ENCODE peak calls at places on chromosomes 1 and 21, in ten cellular contexts. One of them, this sample, is unnamed.

GRCh38 chr1:96998466-96998865 is 276.9 kb downstream of the PTBP2 start:
- DNase-seq in neuronal stem cell: no peak
- DNase-seq in mucosa of descending colon: no peak
- DNase-seq in HAP-1: no peak
- DNase-seq in mammary epithelial cell: no peak
- DNase-seq in sigmoid colon: no peak
- DNase-seq in colonic mucosa: no peak
- DNase-seq in testis: no peak
- DNase-seq in left ventricle myocardium inferior: no peak
- DNase-seq in foreskin keratinocyte: no peak
- DNase-seq in this sample: peak; percentile 27

GRCh38 chr21:28671549-28672195 is 321.0 kb downstream of the LTN1 start:
- DNase-seq in neuronal stem cell: no peak
- DNase-seq in mucosa of descending colon: no peak
- DNase-seq in HAP-1: no peak
- DNase-seq in mammary epithelial cell: no peak
- DNase-seq in sigmoid colon: no peak
- DNase-seq in colonic mucosa: no peak
- DNase-seq in testis: no peak
- DNase-seq in left ventricle myocardium inferior: no peak
- DNase-seq in foreskin keratinocyte: no peak
- DNase-seq in this sample: no peak

GRCh38 chr1:67609572-67609939 is 75.4 kb upstream of the GADD45A start:
- DNase-seq in neuronal stem cell: no peak
- DNase-seq in mucosa of descending colon: no peak
- DNase-seq in HAP-1: no peak
- DNase-seq in mammary epithelial cell: no peak
- DNase-seq in sigmoid colon: no peak
- DNase-seq in colonic mucosa: no peak
- DNase-seq in testis: no peak
- DNase-seq in left ventricle myocardium inferior: no peak
- DNase-seq in foreskin keratinocyte: no peak
- DNase-seq in this sample: no peak

GRCh38 chr1:241611063-241611462 is 29.1 kb downstream of the CHML start:
- DNase-seq in neuronal stem cell: peak; percentile 27
- DNase-seq in mucosa of descending colon: no peak
- DNase-seq in HAP-1: peak; percentile 70
- DNase-seq in mammary epithelial cell: peak; percentile 80
- DNase-seq in sigmoid colon: no peak
- DNase-seq in colonic mucosa: no peak
- DNase-seq in testis: no peak
- DNase-seq in left ventricle myocardium inferior: no peak
- DNase-seq in foreskin keratinocyte: peak; percentile 81
- DNase-seq in this sample: peak; percentile 69

GRCh38 chr1:30749691-30750583 is 7.6 kb downstream of the LAPTM5 start:
- DNase-seq in neuronal stem cell: no peak
- DNase-seq in mucosa of descending colon: peak; percentile 78
- DNase-seq in HAP-1: no peak
- DNase-seq in mammary epithelial cell: no peak
- DNase-seq in sigmoid colon: no peak
- DNase-seq in colonic mucosa: no peak
- DNase-seq in testis: peak; percentile 29
- DNase-seq in left ventricle myocardium inferior: no peak
- DNase-seq in foreskin keratinocyte: no peak
- DNase-seq in this sample: no peak

GRCh38 chr1:1841575-1841991 is 49.3 kb downstream of the GNB1 start:
- DNase-seq in neuronal stem cell: no peak
- DNase-seq in mucosa of descending colon: no peak
- DNase-seq in HAP-1: no peak
- DNase-seq in mammary epithelial cell: no peak
- DNase-seq in sigmoid colon: no peak
- DNase-seq in colonic mucosa: no peak
- DNase-seq in testis: no peak
- DNase-seq in left ventricle myocardium inferior: no peak
- DNase-seq in foreskin keratinocyte: no peak
- DNase-seq in this sample: no peak

GRCh38 chr1:47950481-47950880 is 46.7 kb downstream of the TRABD2B start:
- DNase-seq in neuronal stem cell: no peak
- DNase-seq in mucosa of descending colon: no peak
- DNase-seq in HAP-1: no peak
- DNase-seq in mammary epithelial cell: no peak
- DNase-seq in sigmoid colon: no peak
- DNase-seq in colonic mucosa: no peak
- DNase-seq in testis: no peak
- DNase-seq in left ventricle myocardium inferior: no peak
- DNase-seq in foreskin keratinocyte: no peak
- DNase-seq in this sample: no peak

GRCh38 chr1:12434174-12434573 is 183.8 kb downstream of the DHRS3 start:
- DNase-seq in neuronal stem cell: no peak
- DNase-seq in mucosa of descending colon: no peak
- DNase-seq in HAP-1: no peak
- DNase-seq in mammary epithelial cell: peak; percentile 90
- DNase-seq in sigmoid colon: no peak
- DNase-seq in colonic mucosa: no peak
- DNase-seq in testis: no peak
- DNase-seq in left ventricle myocardium inferior: no peak
- DNase-seq in foreskin keratinocyte: peak; percentile 76
- DNase-seq in this sample: peak; percentile 77

GRCh38 chr1:181483561-181484291 is 409 bp downstream of the CACNA1E start:
- DNase-seq in neuronal stem cell: no peak
- DNase-seq in mucosa of descending colon: no peak
- DNase-seq in HAP-1: no peak
- DNase-seq in mammary epithelial cell: no peak
- DNase-seq in sigmoid colon: no peak
- DNase-seq in colonic mucosa: no peak
- DNase-seq in testis: no peak
- DNase-seq in left ventricle myocardium inferior: no peak
- DNase-seq in foreskin keratinocyte: no peak
- DNase-seq in this sample: no peak

GRCh38 chr1:81160696-81161095 is 640.0 kb upstream of the ADGRL2 start:
- DNase-seq in neuronal stem cell: no peak
- DNase-seq in mucosa of descending colon: no peak
- DNase-seq in HAP-1: no peak
- DNase-seq in mammary epithelial cell: no peak
- DNase-seq in sigmoid colon: no peak
- DNase-seq in colonic mucosa: no peak
- DNase-seq in testis: no peak
- DNase-seq in left ventricle myocardium inferior: no peak
- DNase-seq in foreskin keratinocyte: no peak
- DNase-seq in this sample: no peak

GRCh38 chr1:162443906-162444305 is 32.0 kb upstream of the SH2D1B start:
- DNase-seq in neuronal stem cell: no peak
- DNase-seq in mucosa of descending colon: no peak
- DNase-seq in HAP-1: no peak
- DNase-seq in mammary epithelial cell: no peak
- DNase-seq in sigmoid colon: no peak
- DNase-seq in colonic mucosa: no peak
- DNase-seq in testis: no peak
- DNase-seq in left ventricle myocardium inferior: no peak
- DNase-seq in foreskin keratinocyte: no peak
- DNase-seq in this sample: no peak

GRCh38 chr1:26290416-26291261 is 10.8 kb downstream of the SH3BGRL3 start:
- DNase-seq in neuronal stem cell: no peak
- DNase-seq in mucosa of descending colon: peak; percentile 62
- DNase-seq in HAP-1: no peak
- DNase-seq in mammary epithelial cell: no peak
- DNase-seq in sigmoid colon: no peak
- DNase-seq in colonic mucosa: no peak
- DNase-seq in testis: no peak
- DNase-seq in left ventricle myocardium inferior: no peak
- DNase-seq in foreskin keratinocyte: no peak
- DNase-seq in this sample: no peak

GRCh38 chr1:26290061-26290415 is 10.2 kb downstream of the SH3BGRL3 start:
- DNase-seq in neuronal stem cell: no peak
- DNase-seq in mucosa of descending colon: no peak
- DNase-seq in HAP-1: no peak
- DNase-seq in mammary epithelial cell: no peak
- DNase-seq in sigmoid colon: no peak
- DNase-seq in colonic mucosa: no peak
- DNase-seq in testis: no peak
- DNase-seq in left ventricle myocardium inferior: no peak
- DNase-seq in foreskin keratinocyte: no peak
- DNase-seq in this sample: no peak

GRCh38 chr1:26291433-26291832 is 11.5 kb downstream of the SH3BGRL3 start:
- DNase-seq in neuronal stem cell: no peak
- DNase-seq in mucosa of descending colon: no peak
- DNase-seq in HAP-1: no peak
- DNase-seq in mammary epithelial cell: no peak
- DNase-seq in sigmoid colon: no peak
- DNase-seq in colonic mucosa: no peak
- DNase-seq in testis: no peak
- DNase-seq in left ventricle myocardium inferior: no peak
- DNase-seq in foreskin keratinocyte: no peak
- DNase-seq in this sample: no peak

GRCh38 chr1:26288311-26288941 is 8.5 kb downstream of the SH3BGRL3 start:
- DNase-seq in neuronal stem cell: no peak
- DNase-seq in mucosa of descending colon: peak; percentile 71
- DNase-seq in HAP-1: no peak
- DNase-seq in mammary epithelial cell: no peak
- DNase-seq in sigmoid colon: no peak
- DNase-seq in colonic mucosa: peak; percentile 51
- DNase-seq in testis: no peak
- DNase-seq in left ventricle myocardium inferior: no peak
- DNase-seq in foreskin keratinocyte: no peak
- DNase-seq in this sample: no peak

GRCh38 chr1:26289158-26290059 is 9.5 kb downstream of the SH3BGRL3 start:
- DNase-seq in neuronal stem cell: no peak
- DNase-seq in mucosa of descending colon: peak; percentile 85
- DNase-seq in HAP-1: no peak
- DNase-seq in mammary epithelial cell: no peak
- DNase-seq in sigmoid colon: no peak
- DNase-seq in colonic mucosa: no peak
- DNase-seq in testis: no peak
- DNase-seq in left ventricle myocardium inferior: no peak
- DNase-seq in foreskin keratinocyte: no peak
- DNase-seq in this sample: no peak
- H3K4me1 ChIP-seq in neuronal stem cell: peaks cover 50% of the 10 kb centered on the region
- H3K4me1 ChIP-seq in mucosa of descending colon: peaks cover 36% of the 10 kb centered on the region
- H3K4me1 ChIP-seq in HAP-1: no peaks in the 10 kb centered on the region
- H3K4me1 ChIP-seq in mammary epithelial cell: peaks cover 12% of the 10 kb centered on the region
- H3K4me1 ChIP-seq in sigmoid colon: peaks cover 15% of the 10 kb centered on the region
- H3K4me1 ChIP-seq in colonic mucosa: peaks cover 11% of the 10 kb centered on the region
- H3K4me1 ChIP-seq in testis: no peaks in the 10 kb centered on the region
- H3K4me1 ChIP-seq in left ventricle myocardium inferior: peaks cover 56% of the 10 kb centered on the region
- H3K4me1 ChIP-seq in foreskin keratinocyte: peaks cover 3% of the 10 kb centered on the region
- H3K4me1 ChIP-seq in this sample: peaks cover 19% of the 10 kb centered on the region

DNA sequence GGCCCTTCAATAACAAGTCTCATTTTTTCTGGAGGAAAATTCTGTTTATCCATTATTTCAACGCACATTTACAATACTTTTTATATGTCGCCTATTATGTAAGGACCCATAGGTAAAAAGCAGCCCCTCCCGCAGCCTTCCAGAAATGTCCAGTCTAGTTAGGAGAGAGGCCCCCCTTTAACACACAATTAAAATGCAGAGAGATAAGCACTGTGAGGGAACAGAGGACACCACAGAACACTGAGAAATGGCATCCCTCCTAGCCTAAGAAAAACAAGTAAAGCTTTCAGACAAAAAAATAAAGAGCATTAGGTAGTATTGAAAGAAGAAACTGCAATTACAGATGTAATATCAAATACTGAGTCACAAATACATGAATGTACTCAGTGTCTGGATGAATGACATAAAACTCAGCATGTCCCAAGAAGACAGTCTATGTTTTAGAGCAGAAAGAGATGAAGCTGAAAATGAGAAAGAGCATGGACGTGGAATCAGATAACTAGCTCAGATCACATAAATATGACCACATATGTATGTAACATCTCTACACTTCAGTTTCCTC is 62.9 kb downstream of the DAB1 start:
- DNase-seq in neuronal stem cell: no peak
- DNase-seq in mucosa of descending colon: no peak
- DNase-seq in HAP-1: no peak
- DNase-seq in mammary epithelial cell: no peak
- DNase-seq in sigmoid colon: no peak
- DNase-seq in colonic mucosa: no peak
- DNase-seq in testis: no peak
- DNase-seq in left ventricle myocardium inferior: no peak
- DNase-seq in foreskin keratinocyte: no peak
- DNase-seq in this sample: no peak
- H3K4me1 ChIP-seq in neuronal stem cell: no peaks in the 10 kb centered on the region
- H3K4me1 ChIP-seq in mucosa of descending colon: no peaks in the 10 kb centered on the region
- H3K4me1 ChIP-seq in HAP-1: no peaks in the 10 kb centered on the region
- H3K4me1 ChIP-seq in mammary epithelial cell: no peaks in the 10 kb centered on the region
- H3K4me1 ChIP-seq in sigmoid colon: no peaks in the 10 kb centered on the region
- H3K4me1 ChIP-seq in colonic mucosa: no peaks in the 10 kb centered on the region
- H3K4me1 ChIP-seq in testis: no peaks in the 10 kb centered on the region
- H3K4me1 ChIP-seq in left ventricle myocardium inferior: peaks cover 39% of the 10 kb centered on the region
- H3K4me1 ChIP-seq in foreskin keratinocyte: no peaks in the 10 kb centered on the region
- H3K4me1 ChIP-seq in this sample: no peaks in the 10 kb centered on the region

DNA sequence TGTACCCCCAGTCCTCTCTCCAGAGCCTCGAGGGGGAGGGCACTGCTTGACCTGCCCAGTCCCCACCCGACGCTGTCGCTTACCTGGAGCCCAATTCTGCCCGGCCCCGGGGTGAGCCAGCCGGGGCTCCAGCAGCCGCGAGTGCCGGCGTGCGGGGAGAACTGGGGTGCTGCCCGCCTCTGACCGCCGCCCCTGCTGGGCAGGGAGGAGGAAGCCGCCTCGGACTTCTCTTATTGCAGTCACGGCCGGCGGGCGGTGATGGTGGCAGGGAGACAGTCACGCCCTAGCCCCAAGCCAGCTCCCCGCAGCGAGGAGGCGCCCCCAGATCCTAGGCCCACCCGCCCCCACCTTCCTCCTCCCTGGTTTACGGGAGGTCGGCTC is at the start of gene FGR:
- DNase-seq in neuronal stem cell: no peak
- DNase-seq in mucosa of descending colon: peak; percentile 75
- DNase-seq in HAP-1: no peak
- DNase-seq in mammary epithelial cell: no peak
- DNase-seq in sigmoid colon: no peak
- DNase-seq in colonic mucosa: no peak
- DNase-seq in testis: no peak
- DNase-seq in left ventricle myocardium inferior: peak; percentile 57
- DNase-seq in foreskin keratinocyte: no peak
- DNase-seq in this sample: no peak
- H3K4me1 ChIP-seq in neuronal stem cell: peaks cover 17% of the 10 kb centered on the region
- H3K4me1 ChIP-seq in mucosa of descending colon: peaks cover 4% of the 10 kb centered on the region
- H3K4me1 ChIP-seq in HAP-1: no peaks in the 10 kb centered on the region
- H3K4me1 ChIP-seq in mammary epithelial cell: peaks cover 20% of the 10 kb centered on the region
- H3K4me1 ChIP-seq in sigmoid colon: peaks cover 7% of the 10 kb centered on the region
- H3K4me1 ChIP-seq in colonic mucosa: no peaks in the 10 kb centered on the region
- H3K4me1 ChIP-seq in testis: peaks cover 5% of the 10 kb centered on the region
- H3K4me1 ChIP-seq in left ventricle myocardium inferior: peaks cover 61% of the 10 kb centered on the region
- H3K4me1 ChIP-seq in foreskin keratinocyte: no peaks in the 10 kb centered on the region
- H3K4me1 ChIP-seq in this sample: peaks cover 5% of the 10 kb centered on the region

DNA sequence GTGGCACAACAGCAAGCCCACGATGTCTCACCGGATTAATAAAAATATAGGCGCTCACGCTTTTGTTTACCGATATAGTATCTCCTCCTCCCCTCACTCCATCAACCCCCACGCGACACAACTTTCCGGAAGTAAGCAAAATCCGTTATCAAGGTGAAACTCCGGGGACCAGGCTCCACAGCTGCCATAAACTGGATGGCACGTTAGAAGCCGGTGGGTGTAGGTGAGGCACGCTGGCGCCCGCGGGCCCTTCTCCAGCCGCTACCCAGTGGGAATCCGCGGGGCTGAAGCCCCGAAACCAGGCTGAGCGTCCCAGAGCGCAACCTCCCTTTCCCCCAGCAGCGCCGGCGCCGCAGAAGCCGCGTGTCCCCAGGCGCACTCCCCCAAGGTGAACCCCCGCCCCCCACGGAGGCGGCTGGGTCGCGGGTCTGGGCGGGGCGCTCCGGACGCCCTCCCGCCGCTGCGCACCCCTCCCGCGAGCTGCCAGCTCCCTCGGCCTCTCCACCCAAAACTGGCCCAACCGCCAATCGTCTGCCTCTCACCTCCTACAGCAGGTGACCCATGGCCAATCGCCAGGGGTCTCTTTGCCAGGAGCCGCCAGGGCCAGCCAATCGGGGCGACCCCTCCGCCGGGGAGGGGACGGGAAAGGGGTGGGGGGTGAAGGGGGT is 112.4 kb downstream of the OSBPL9 start:
- DNase-seq in neuronal stem cell: peak; percentile 89
- DNase-seq in mucosa of descending colon: peak; percentile 98
- DNase-seq in HAP-1: peak; percentile 91
- DNase-seq in mammary epithelial cell: peak; percentile 95
- DNase-seq in sigmoid colon: peak; percentile 84
- DNase-seq in colonic mucosa: peak; percentile 95
- DNase-seq in testis: peak; percentile 85
- DNase-seq in left ventricle myocardium inferior: peak; percentile 91
- DNase-seq in foreskin keratinocyte: peak; percentile 85
- DNase-seq in this sample: peak; percentile 99
- H3K4me1 ChIP-seq in neuronal stem cell: no peaks in the 10 kb centered on the region
- H3K4me1 ChIP-seq in mucosa of descending colon: peaks cover 17% of the 10 kb centered on the region
- H3K4me1 ChIP-seq in HAP-1: peaks cover 16% of the 10 kb centered on the region
- H3K4me1 ChIP-seq in mammary epithelial cell: peaks cover 9% of the 10 kb centered on the region
- H3K4me1 ChIP-seq in sigmoid colon: peaks cover 39% of the 10 kb centered on the region
- H3K4me1 ChIP-seq in colonic mucosa: peaks cover 3% of the 10 kb centered on the region
- H3K4me1 ChIP-seq in testis: peaks cover 28% of the 10 kb centered on the region
- H3K4me1 ChIP-seq in left ventricle myocardium inferior: peaks cover 70% of the 10 kb centered on the region
- H3K4me1 ChIP-seq in foreskin keratinocyte: peaks cover 9% of the 10 kb centered on the region
- H3K4me1 ChIP-seq in this sample: no peaks in the 10 kb centered on the region